ENCODE peak calls at places on chromosome 16, in four cellular contexts. P is mesothelial cell of epicardium, A is AG09309, Z is NCI-H1436. J is an unnamed sample.

GRCh38 chr16:4659363-4660353 is 33.7 kb upstream of the NUDT16L1 start:
- DNase-seq in Z (no peak), P (no peak), A (no peak), J (no peak)

GRCh38 chr16:85418978-85419491 is 194.1 kb upstream of the GSE1 start:
- DNase-seq in Z (no peak), A (no peak), P (peak; percentile 29), J (no peak)

GRCh38 chr16:89064606-89065444 is 28.8 kb upstream of the ACSF3 start:
- DNase-seq in Z (no peak), A (no peak), P (no peak), J (no peak)

GRCh38 chr16:2974319-2975056 is 5.3 kb downstream of the PAQR4 start:
- DNase-seq in Z (no peak), P (no peak), A (no peak), J (no peak)

GRCh38 chr16:53695070-53695469 is 8.6 kb downstream of the RPGRIP1L start:
- DNase-seq in A (peak; percentile 67), P (no peak), Z (no peak), J (no peak)

GRCh38 chr16:5736209-5736608 is 638.6 kb upstream of the EEF2KMT start:
- DNase-seq in A (no peak), P (no peak), Z (no peak), J (no peak)

GRCh38 chr16:72112906-72113615 is 19.4 kb downstream of the DHX38 start:
- DNase-seq in P (no peak), A (no peak), Z (no peak), J (no peak)

GRCh38 chr16:29192329-29193247 is 207.7 kb downstream of the LAT start:
- DNase-seq in Z (no peak), A (no peak), P (peak; percentile 34), J (no peak)

GRCh38 chr16:67399218-67399733 is 6.0 kb upstream of the TPPP3 start:
- DNase-seq in Z (no peak), P (peak; percentile 81), A (no peak), J (no peak)

GRCh38 chr16:852451-853185 is 52.1 kb upstream of the GNG13 start:
- DNase-seq in A (no peak), P (no peak), Z (no peak), J (no peak)

GRCh38 chr16:87334611-87335305 is 17.6 kb upstream of the C16orf95 start:
- DNase-seq in Z (no peak), P (no peak), A (no peak), J (no peak)

GRCh38 chr16:12675852-12676251 is 127.8 kb downstream of the CPPED1 start:
- DNase-seq in P (no peak), A (peak; percentile 18), Z (no peak), J (no peak)

GRCh38 chr16:30494028-30494427 is 21.5 kb downstream of the ITGAL start:
- DNase-seq in A (no peak), P (no peak), Z (no peak), J (no peak)

GRCh38 chr16:66474750-66475199 is 47.7 kb downstream of the BEAN1 start:
- DNase-seq in P (no peak), Z (peak; percentile 46), A (no peak), J (no peak)

GRCh38 chr16:89023621-89024511 is 46.9 kb upstream of the CBFA2T3 start:
- DNase-seq in P (no peak), Z (no peak), A (no peak), J (no peak)

GRCh38 chr16:88973007-88973410 is 4.0 kb downstream of the CBFA2T3 start:
- DNase-seq in P (no peak), A (no peak), Z (no peak), J (no peak)

GRCh38 chr16:85752511-85753420 is 1.9 kb upstream of the C16orf74 start:
- DNase-seq in Z (peak; percentile 70), A (no peak), P (peak; percentile 66), J (no peak)

GRCh38 chr16:17729820-17730219 is 259.1 kb upstream of the XYLT1 start:
- DNase-seq in A (no peak), P (no peak), Z (no peak), J (no peak)

GRCh38 chr16:68901910-68902309 is 58.6 kb downstream of the TANGO6 start:
- DNase-seq in Z (no peak), A (peak; percentile 46), P (no peak), J (no peak)